ENCODE peak calls at places on chromosomes 16 and 17, in six cellular contexts. A is upper lobe of right lung, S is heart right ventricle, G is body of pancreas, K is OCI-LY7, H is BE2C. E is an unnamed sample.

GRCh38 chr16:51276335-51276734 is 125.3 kb upstream of the SALL1 start:
- DNase-seq in G (no peak), K (no peak), H (no peak), S (no peak), A (no peak), E (no peak)

GRCh38 chr16:84593825-84594724 is 23.8 kb downstream of the COTL1 start:
- DNase-seq in H (no peak), A (peak), K (peak), G (peak), S (no peak), E (peak)

GRCh38 chr16:87653234-87653633 is 50.9 kb downstream of the JPH3 start:
- DNase-seq in G (no peak), K (peak), S (no peak), H (no peak), A (no peak), E (peak)

GRCh38 chr17:18246880-18247612 is 11.5 kb downstream of the FLII start:
- DNase-seq in G (peak), S (peak), A (peak), H (peak), K (peak), E (peak)

GRCh38 chr17:74539281-74539820 is 6.6 kb downstream of the CD300C start:
- DNase-seq in S (no peak), K (no peak), H (no peak), G (no peak), A (peak), E (no peak)

GRCh38 chr16:56625943-56626654 is 518 bp downstream of the MT1E start:
- DNase-seq in K (no peak), G (peak), S (peak), A (no peak), H (no peak), E (no peak)

GRCh38 chr16:51507286-51507685 is 356.2 kb upstream of the SALL1 start:
- DNase-seq in G (no peak), H (no peak), A (no peak), S (no peak), K (no peak), E (no peak)

GRCh38 chr17:49748791-49749190 is 15.1 kb downstream of the FAM117A start:
- DNase-seq in S (no peak), H (no peak), K (peak), A (no peak), G (no peak), E (peak)

GRCh38 chr17:66426397-66427033 is 124.1 kb downstream of the PRKCA start:
- DNase-seq in K (peak), H (no peak), A (no peak), G (peak), S (no peak), E (peak)

GRCh38 chr17:16215002-16215272 is 397 bp downstream of the NCOR1 start:
- DNase-seq in K (peak), H (peak), A (peak), G (peak), S (peak), E (peak)

GRCh38 chr16:4537376-4538066 is 1.1 kb downstream of the CDIP1 start:
- DNase-seq in S (no peak), K (no peak), A (no peak), H (no peak), G (peak), E (no peak)

GRCh38 chr16:4320571-4321137 is 4.8 kb downstream of the GLIS2 start:
- DNase-seq in K (no peak), S (no peak), G (no peak), H (no peak), A (no peak), E (no peak)

GRCh38 chr16:30521873-30522641 is 4.3 kb downstream of the ZNF768 start:
- DNase-seq in G (no peak), A (no peak), S (no peak), H (no peak), K (no peak), E (no peak)

GRCh38 chr17:59964455-59965328 is at the start of gene RNFT1:
- DNase-seq in G (peak), K (peak), H (peak), A (peak), S (peak), E (peak)

GRCh38 chr16:77869997-77870813 is 81.8 kb downstream of the VAT1L start:
- DNase-seq in G (no peak), K (no peak), S (peak), A (no peak), H (no peak), E (no peak)

GRCh38 chr17:64707077-64707591 is 45.0 kb upstream of the SMURF2 start:
- DNase-seq in S (peak), A (peak), H (peak), G (peak), K (no peak), E (no peak)

GRCh38 chr17:38510424-38511125 is 82.3 kb downstream of the ARHGAP23 start:
- DNase-seq in K (no peak), G (peak), A (no peak), S (no peak), H (peak), E (no peak)

GRCh38 chr17:38449364-38449763 is 21.1 kb downstream of the ARHGAP23 start:
- DNase-seq in K (no peak), G (no peak), S (no peak), H (no peak), A (no peak), E (no peak)

GRCh38 chr16:3987231-3987630 is 106.7 kb upstream of the CREBBP start:
- DNase-seq in H (no peak), K (no peak), G (no peak), A (no peak), S (no peak), E (no peak)

GRCh38 chr16:68356249-68356918 is 45.6 kb downstream of the PRMT7 start:
- DNase-seq in S (no peak), H (no peak), G (no peak), A (no peak), K (peak), E (peak)

GRCh38 chr17:3582921-3583320 is 25.3 kb upstream of the TRPV3 start:
- DNase-seq in H (no peak), K (no peak), S (no peak), G (no peak), A (peak), E (no peak)

GRCh38 chr17:78731904-78732303 is 50.2 kb downstream of the CYTH1 start:
- DNase-seq in A (no peak), G (no peak), S (no peak), H (no peak), K (no peak), E (no peak)

GRCh38 chr17:48330386-48330785 is 99.6 kb downstream of the SKAP1 start:
- DNase-seq in A (no peak), H (no peak), S (no peak), K (no peak), G (no peak), E (no peak)

GRCh38 chr16:27748868-27749546 is 199.1 kb downstream of the KATNIP start:
- DNase-seq in G (no peak), H (peak), K (peak), A (no peak), S (peak), E (peak)

GRCh38 chr16:85056211-85056748 is 28.7 kb downstream of the KIAA0513 start:
- DNase-seq in K (peak), A (no peak), H (peak), G (no peak), S (no peak), E (no peak)

GRCh38 chr16:10983175-10983558 is 38.8 kb downstream of the CLEC16A start:
- DNase-seq in G (no peak), A (no peak), H (no peak), K (peak), S (no peak), E (peak)
- TF ChIP-seq CTCF in G (no peak), A (no peak), H (peak), K (peak), S (no peak), E (no peak)

GRCh38 chr17:55271958-55272710 is 7.4 kb downstream of the HLF start:
- DNase-seq in H (no peak), S (no peak), A (no peak), G (no peak), K (no peak), E (peak)

GRCh38 chr17:55269894-55270293 is 5.1 kb downstream of the HLF start:
- DNase-seq in H (no peak), S (no peak), K (no peak), A (no peak), G (no peak), E (no peak)

GRCh38 chr17:55272711-55273578 is 8.2 kb downstream of the HLF start:
- DNase-seq in K (no peak), A (no peak), S (no peak), G (no peak), H (no peak), E (no peak)

GRCh38 chr17:55268649-55269480 is 4.1 kb downstream of the HLF start:
- DNase-seq in K (no peak), H (no peak), S (no peak), A (no peak), G (no peak), E (no peak)

GRCh38 chr17:55271223-55271571 is 6.4 kb downstream of the HLF start:
- DNase-seq in S (no peak), G (no peak), A (no peak), K (no peak), H (no peak), E (no peak)
- TF ChIP-seq CTCF in S (no peak), G (no peak), A (no peak), K (no peak), H (no peak), E (no peak)

GRCh38 chr17:12909046-12909445 is 108.8 kb downstream of the ELAC2 start:
- DNase-seq in H (no peak), A (no peak), G (no peak), S (no peak), K (no peak), E (no peak)
- TF ChIP-seq CTCF in H (no peak), A (no peak), G (no peak), S (no peak), K (no peak), E (no peak)

DNA sequence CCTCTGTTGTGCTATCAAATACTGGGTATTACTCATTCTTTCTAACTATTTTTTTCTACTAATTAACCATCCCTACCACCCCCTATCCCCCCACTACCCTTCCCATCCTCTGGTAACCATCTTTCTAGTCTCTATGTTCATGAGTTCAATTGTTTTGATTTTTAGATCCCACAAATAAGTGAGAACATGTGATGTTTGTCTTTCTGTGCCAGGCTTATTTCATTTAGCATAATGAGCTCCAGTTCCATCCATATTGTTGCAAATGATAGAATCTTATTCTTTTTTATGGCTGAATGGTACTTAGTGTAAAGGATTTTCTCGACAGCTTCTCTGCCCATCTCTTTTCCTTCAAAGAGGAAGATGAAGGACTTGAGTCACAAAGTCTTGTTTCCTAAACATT is 138.0 kb upstream of the CPHXL start:
- DNase-seq in A (no peak), H (no peak), G (no peak), S (no peak), K (no peak), E (no peak)
- TF ChIP-seq CTCF in A (no peak), H (no peak), G (no peak), S (no peak), K (no peak), E (no peak)

GRCh38 chr16:82044585-82044911 is 9.5 kb downstream of the HSD17B2 start:
- DNase-seq in H (no peak), S (no peak), K (no peak), G (no peak), A (no peak), E (no peak)

GRCh38 chr16:82042144-82042543 is 7.1 kb downstream of the HSD17B2 start:
- DNase-seq in K (no peak), G (no peak), A (no peak), H (no peak), S (no peak), E (no peak)

GRCh38 chr16:82042841-82043240 is 7.8 kb downstream of the HSD17B2 start:
- DNase-seq in A (no peak), H (no peak), K (no peak), S (no peak), G (no peak), E (no peak)

GRCh38 chr16:82045471-82046178 is 10.6 kb downstream of the HSD17B2 start:
- DNase-seq in S (no peak), A (no peak), H (no peak), G (no peak), K (no peak), E (no peak)

DNA sequence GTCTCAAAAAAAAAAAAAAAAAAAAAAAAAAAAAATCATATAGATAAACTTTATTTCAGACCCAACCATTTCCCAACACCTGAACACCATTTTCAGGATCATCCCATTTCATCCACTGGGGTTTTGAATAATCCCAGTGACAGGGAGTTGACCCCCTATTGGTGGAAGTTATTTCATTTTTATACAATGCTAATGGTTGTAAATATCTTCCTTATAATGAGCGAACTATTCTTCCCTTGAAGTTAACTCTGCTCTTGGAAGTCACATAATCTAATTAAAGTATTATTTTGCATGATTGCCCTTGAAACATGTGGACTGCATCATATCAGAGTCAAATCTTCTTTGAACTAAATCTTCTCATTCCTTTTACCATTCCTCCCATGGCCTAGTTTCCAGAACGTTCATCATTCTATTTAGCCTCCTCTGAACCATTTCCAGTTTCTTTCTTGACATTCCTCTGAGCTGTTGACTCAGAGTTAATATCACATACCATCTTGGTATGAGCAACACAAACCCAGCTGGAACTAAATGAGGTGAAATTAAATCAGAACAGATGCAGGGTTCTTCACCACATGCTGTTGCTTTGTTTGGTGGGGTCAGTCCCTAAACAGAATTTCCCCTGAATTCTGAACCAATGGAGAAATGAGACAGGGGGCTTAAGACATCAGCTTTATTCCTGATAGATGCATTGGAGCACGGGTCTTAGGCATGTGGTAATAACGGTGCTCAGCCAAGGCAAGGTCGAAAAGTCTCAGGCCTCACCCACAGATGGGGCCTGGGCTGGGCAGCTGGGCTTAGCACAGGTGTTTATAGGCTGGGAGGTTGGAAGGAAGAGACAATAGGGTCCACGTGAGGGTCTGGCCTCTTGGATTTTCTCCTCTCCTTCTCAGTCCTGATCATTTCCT is 8.9 kb downstream of the HSD17B2 start:
- DNase-seq in G (no peak), K (no peak), S (no peak), H (no peak), A (no peak), E (no peak)
- TF ChIP-seq CTCF in G (no peak), K (no peak), S (no peak), H (no peak), A (no peak), E (no peak)

DNA sequence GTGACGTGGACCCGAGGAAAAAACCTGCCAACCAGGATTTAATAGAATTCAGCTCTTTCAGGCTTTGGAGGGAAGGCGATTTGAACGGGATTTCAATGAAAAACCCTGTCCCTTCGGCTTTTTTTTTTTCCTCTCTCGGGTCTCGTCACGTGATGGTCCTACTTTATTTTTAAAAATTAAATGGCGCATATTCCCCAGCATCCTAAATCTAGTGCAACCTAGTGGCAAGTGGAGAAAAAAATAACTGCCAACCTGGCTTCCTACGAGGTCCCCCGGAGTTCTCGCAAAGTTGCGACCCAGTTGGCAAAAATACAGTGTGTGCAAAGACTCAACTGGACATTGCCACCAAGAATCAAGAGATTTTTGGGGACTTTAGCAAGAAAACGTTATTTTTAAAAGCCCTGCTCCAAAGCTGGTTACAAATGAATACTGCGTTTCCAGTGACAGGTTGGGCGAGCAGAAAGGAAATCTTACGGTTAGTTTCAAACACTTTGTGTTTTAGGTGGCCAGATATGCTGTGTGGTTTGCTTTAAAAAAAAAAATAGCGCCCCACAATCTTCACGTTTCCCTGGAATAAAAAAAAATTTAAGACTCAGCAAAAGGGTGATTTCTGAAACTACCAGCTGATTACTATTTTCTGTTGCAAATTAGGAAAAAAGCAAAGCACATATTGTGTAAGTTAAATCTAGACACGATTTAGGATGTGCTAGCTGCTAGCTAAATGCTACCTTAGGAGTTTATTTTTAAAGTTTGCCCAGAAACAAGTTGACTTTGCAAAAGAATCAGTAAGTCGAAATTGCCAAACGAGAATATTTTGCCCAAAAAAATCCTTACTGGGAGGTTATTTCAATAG is 725 bp upstream of the MARF1 start:
- DNase-seq in A (no peak), S (peak), K (peak), H (peak), G (peak), E (peak)
- TF ChIP-seq CTCF in A (peak), S (peak), K (peak), H (peak), G (peak), E (peak)

DNA sequence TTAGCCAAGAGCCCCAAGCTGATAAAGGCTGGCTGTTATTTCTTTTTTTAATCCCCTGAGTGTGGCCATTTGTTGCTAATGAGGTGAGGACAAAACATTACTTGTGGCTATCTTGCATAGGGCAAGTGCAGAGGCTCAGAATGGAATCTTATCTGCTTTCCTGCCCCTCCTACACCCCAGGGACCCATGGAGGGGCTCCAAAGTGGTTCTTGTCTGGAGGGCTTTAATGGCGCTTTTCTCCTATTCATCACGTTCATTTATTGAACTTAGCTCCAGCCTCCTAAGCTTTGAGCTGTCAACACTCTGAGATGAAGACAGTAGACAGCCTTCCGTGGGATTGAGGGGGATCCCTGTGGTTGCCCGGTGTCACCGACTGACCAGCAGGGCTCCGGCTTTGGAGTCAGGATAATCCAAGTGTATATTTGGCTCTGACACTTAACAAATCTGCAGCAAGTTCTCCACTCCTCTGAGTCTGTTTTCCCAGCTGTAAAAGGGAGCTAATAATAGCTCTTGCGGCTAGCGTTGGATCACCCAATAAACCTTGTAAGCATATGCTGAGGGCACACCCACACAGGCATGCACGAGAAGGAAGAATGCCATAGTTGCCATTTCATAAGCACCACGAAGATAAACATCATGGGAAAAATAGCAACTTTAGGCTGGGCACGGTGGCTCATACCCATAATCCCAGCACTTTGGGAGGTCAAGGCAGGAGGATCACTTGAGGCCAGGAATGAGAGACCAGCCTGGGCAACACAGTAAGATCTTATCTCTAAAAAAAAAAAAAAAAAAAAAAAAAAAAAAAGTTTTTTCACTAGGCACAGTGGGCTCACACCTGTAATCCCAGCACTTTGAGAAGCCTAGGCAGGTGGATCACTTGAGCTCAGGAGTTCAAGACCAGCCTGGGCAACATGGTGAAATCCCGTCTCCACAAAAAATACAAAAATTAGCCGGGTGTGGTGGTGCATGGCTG is 44.8 kb downstream of the MYH11 start:
- DNase-seq in G (peak), K (no peak), A (no peak), S (peak), H (no peak), E (no peak)
- TF ChIP-seq CTCF in G (no peak), K (no peak), A (no peak), S (no peak), H (no peak), E (no peak)

E was measured in activated CD8-positive, alpha-beta T cell treated with anti-CD3 and anti-CD28 coated beads for 36 hours.